ENCODE peak calls at places on chromosomes 12 and 14, in nine cellular contexts. R is ovary; E is AG10803; W is GOT3; J is T-cell; F is HTR-8/SVneo; M is left ventricle myocardium inferior; S is stimulated activated naive CD8-positive, alpha-beta T cell treated with anti-CD3 and anti-CD28 coated beads, Interleukin-15, Interleukin-2, amounts not matched to agents 100 U/mL and 50 U/mL, for 24 hours; H is GM10248. X is an unnamed sample.
A peak's percentile ranks its signal among the peaks of the same experiment; 100 is the strongest.

GRCh38 chr12:85804663-85805062 is 31.5 kb downstream of the RASSF9 start:
- DNase-seq in R (no peak), E (peak; percentile 75), W (no peak), J (no peak), F (no peak), M (no peak), S (no peak), H (no peak), X (no peak)

GRCh38 chr14:67653651-67654280 is 20.7 kb downstream of the VTI1B start:
- DNase-seq in R (no peak), E (peak; percentile 89), W (no peak), J (no peak), F (no peak), M (no peak), S (no peak), H (no peak), X (no peak)

GRCh38 chr14:39217214-39217879 is 16.4 kb upstream of the MIA2 start:
- DNase-seq in R (no peak), E (no peak), W (no peak), J (no peak), F (no peak), M (no peak), S (no peak), H (no peak), X (no peak)

GRCh38 chr14:35336171-35337073 is 44.2 kb downstream of the PSMA6 start:
- DNase-seq in R (peak; percentile 98), E (peak; percentile 39), W (peak; percentile 29), J (no peak), F (peak; percentile 68), M (peak; percentile 93), S (no peak), H (no peak), X (no peak)

GRCh38 chr14:67240168-67240932 is 885 bp upstream of the PALS1 start:
- DNase-seq in R (peak; percentile 30), E (peak; percentile 36), W (no peak), J (peak; percentile 20), F (peak; percentile 88), M (peak; percentile 40), S (peak; percentile 48), H (peak; percentile 19), X (no peak)

GRCh38 chr14:105867961-105868599 is 341.7 kb downstream of the TMEM121 start:
- DNase-seq in R (peak; percentile 3), E (no peak), W (no peak), J (no peak), F (no peak), M (no peak), S (no peak), H (no peak), X (no peak)

GRCh38 chr12:106720696-106721095 is 53.8 kb upstream of the RIC8B start:
- DNase-seq in R (no peak), E (no peak), W (no peak), J (no peak), F (no peak), M (no peak), S (no peak), H (no peak), X (no peak)

GRCh38 chr12:65779091-65779642 is 45.1 kb upstream of the HMGA2 start:
- DNase-seq in R (no peak), E (peak; percentile 61), W (no peak), J (no peak), F (no peak), M (no peak), S (no peak), H (no peak), X (no peak)